ENCODE peak calls at places on chromosomes 5 and 9, in nine cellular contexts. V, P, S, A, J, X, B, Y and O are unnamed samples.

GRCh38 chr9:134835455-134835854 is 45.2 kb upstream of the FCN2 start:
- DNase-seq in Y (no peak), J (no peak), B (peak), X (no peak), S (no peak), V (no peak), A (no peak), P (no peak), O (no peak)

GRCh38 chr9:127721391-127721821 is 5.5 kb downstream of the TTC16 start:
- DNase-seq in A (no peak), J (no peak), P (no peak), S (no peak), X (no peak), V (no peak), Y (peak), B (no peak), O (no peak)

GRCh38 chr9:130988905-130989304 is 20.1 kb upstream of the LAMC3 start:
- DNase-seq in B (no peak), J (no peak), A (no peak), Y (no peak), V (no peak), S (no peak), X (no peak), P (no peak), O (no peak)

GRCh38 chr5:71615809-71616208 is 28.7 kb downstream of the MCCC2 start:
- DNase-seq in A (no peak), J (no peak), X (no peak), V (no peak), Y (no peak), P (no peak), S (no peak), B (no peak), O (no peak)

GRCh38 chr9:77588319-77588937 is 59.7 kb downstream of the GNA14 start:
- DNase-seq in V (peak), A (no peak), S (no peak), P (no peak), J (no peak), B (no peak), Y (peak), X (no peak), O (peak)

GRCh38 chr5:1006656-1007071 is 1.9 kb upstream of the NKD2 start:
- DNase-seq in B (peak), V (no peak), X (no peak), P (no peak), A (no peak), S (no peak), Y (no peak), J (no peak), O (no peak)

GRCh38 chr9:120761011-120761410 is 32.2 kb downstream of the FBXW2 start:
- DNase-seq in V (no peak), S (no peak), A (no peak), J (no peak), X (no peak), Y (no peak), P (no peak), B (no peak), O (no peak)

GRCh38 chr5:176534640-176535039 is 2.6 kb downstream of the RNF44 start:
- DNase-seq in A (no peak), P (no peak), J (no peak), B (no peak), S (peak), X (no peak), V (no peak), Y (no peak), O (no peak)

GRCh38 chr5:177131711-177132503 is 1.7 kb upstream of the NSD1 start:
- DNase-seq in B (peak), J (peak), X (no peak), V (no peak), A (peak), P (no peak), S (no peak), Y (no peak), O (no peak)

GRCh38 chr5:172505840-172506638 is 51.7 kb upstream of the SH3PXD2B start:
- DNase-seq in P (no peak), A (no peak), X (no peak), B (no peak), V (no peak), S (no peak), Y (no peak), J (peak), O (no peak)

GRCh38 chr5:175247146-175247545 is 196.8 kb downstream of the DRD1 start:
- DNase-seq in P (no peak), B (no peak), S (no peak), A (no peak), V (no peak), J (no peak), X (no peak), Y (peak), O (no peak)

GRCh38 chr5:168734657-168735344 is 155.6 kb upstream of the PANK3 start:
- DNase-seq in B (peak), A (peak), Y (no peak), P (no peak), V (no peak), J (peak), S (no peak), X (no peak), O (no peak)

GRCh38 chr5:176716320-176716719 is 69.0 kb downstream of the TSPAN17 start:
- DNase-seq in Y (peak), A (no peak), V (peak), X (no peak), S (no peak), P (no peak), J (no peak), B (no peak), O (peak)

GRCh38 chr9:126325779-126326178 is 850 bp upstream of the MVB12B start:
- DNase-seq in P (no peak), B (no peak), A (no peak), S (no peak), J (no peak), V (no peak), X (no peak), Y (no peak), O (no peak)

GRCh38 chr5:173383711-173384110 is 55.5 kb upstream of the STC2 start:
- DNase-seq in A (no peak), S (no peak), J (no peak), P (no peak), V (no peak), Y (no peak), X (no peak), B (no peak), O (no peak)

GRCh38 chr9:87640385-87640795 is 85.5 kb upstream of the CTSL start:
- DNase-seq in P (no peak), S (no peak), J (no peak), A (no peak), X (peak), Y (no peak), B (no peak), V (peak), O (no peak)

GRCh38 chr5:73693573-73694061 is 67.6 kb downstream of the ARHGEF28 start:
- DNase-seq in B (no peak), A (peak), Y (peak), S (no peak), P (no peak), X (peak), J (no peak), V (peak), O (no peak)

GRCh38 chr5:94429566-94429965 is 188.8 kb downstream of the KIAA0825 start:
- DNase-seq in J (no peak), A (no peak), Y (no peak), B (no peak), P (no peak), S (no peak), X (no peak), V (no peak), O (no peak)

GRCh38 chr9:74804018-74804385 is 83.7 kb downstream of the TRPM6 start:
- DNase-seq in A (no peak), S (no peak), V (peak), Y (peak), J (no peak), X (no peak), P (no peak), B (no peak), O (no peak)

GRCh38 chr5:126852916-126853315 is 76.0 kb downstream of the LMNB1 start:
- DNase-seq in V (peak), B (no peak), X (no peak), S (no peak), P (no peak), J (no peak), Y (no peak), A (no peak), O (no peak)

GRCh38 chr5:157198277-157199058 is 17.8 kb downstream of the ITK start:
- DNase-seq in J (no peak), Y (no peak), X (no peak), B (no peak), S (no peak), V (no peak), P (peak), A (no peak), O (no peak)

GRCh38 chr9:135914921-135915320 is 7.6 kb upstream of the CAMSAP1 start:
- DNase-seq in J (no peak), X (no peak), V (no peak), P (no peak), Y (no peak), A (no peak), S (no peak), B (no peak), O (no peak)

GRCh38 chr9:132210472-132211145 is 48.8 kb downstream of the NTNG2 start:
- DNase-seq in S (no peak), Y (peak), X (no peak), V (no peak), A (no peak), B (no peak), J (no peak), P (no peak), O (no peak)

GRCh38 chr9:36101916-36102741 is 34.4 kb upstream of the GLIPR2 start:
- DNase-seq in X (no peak), S (no peak), J (no peak), B (no peak), V (peak), P (no peak), Y (peak), A (peak), O (peak)

GRCh38 chr9:74556685-74557084 is 59.5 kb downstream of the RORB start:
- DNase-seq in B (no peak), A (no peak), J (no peak), Y (peak), P (no peak), X (no peak), V (no peak), S (peak), O (no peak)

GRCh38 chr9:93136011-93136440 is 2.0 kb upstream of the NINJ1 start:
- DNase-seq in V (no peak), S (no peak), X (no peak), B (no peak), J (no peak), P (no peak), Y (no peak), A (peak), O (peak)

GRCh38 chr9:101999441-101999840 is 261.0 kb upstream of the GRIN3A start:
- DNase-seq in B (no peak), Y (no peak), V (no peak), J (no peak), S (no peak), P (no peak), A (no peak), X (no peak), O (no peak)

GRCh38 chr5:93221773-93222172 is 359.2 kb downstream of the NR2F1-AS1 start:
- DNase-seq in J (no peak), P (no peak), V (no peak), S (no peak), B (no peak), A (no peak), X (no peak), Y (no peak), O (no peak)

GRCh38 chr5:2153350-2153749 is 270.6 kb upstream of the IRX4 start:
- DNase-seq in S (no peak), J (no peak), P (no peak), B (no peak), V (no peak), X (no peak), A (no peak), Y (no peak), O (no peak)

GRCh38 chr9:297104-297794 is 82.6 kb downstream of the DOCK8 start:
- DNase-seq in J (no peak), B (peak), X (no peak), A (peak), Y (peak), S (peak), V (no peak), P (no peak), O (no peak)

GRCh38 chr9:110101531-110102161 is 106.3 kb downstream of the C9orf152 start:
- DNase-seq in J (peak), P (no peak), X (no peak), V (no peak), Y (no peak), A (no peak), S (no peak), B (peak), O (no peak)

GRCh38 chr9:13728917-13729811 is 449.7 kb upstream of the MPDZ start:
- DNase-seq in S (no peak), A (no peak), B (no peak), J (peak), X (no peak), P (no peak), V (peak), Y (peak), O (no peak)

GRCh38 chr9:131839281-131840084 is 99.6 kb upstream of the RAPGEF1 start:
- DNase-seq in X (no peak), B (no peak), Y (peak), S (peak), V (no peak), J (peak), P (peak), A (no peak), O (peak)

GRCh38 chr5:10233505-10233904 is 16.2 kb downstream of the ATPSCKMT start:
- DNase-seq in J (no peak), S (no peak), B (no peak), Y (peak), V (peak), P (no peak), X (peak), A (peak), O (peak)

GRCh38 chr9:90726215-90726614 is 75.4 kb upstream of the SYK start:
- DNase-seq in J (no peak), Y (no peak), P (no peak), B (no peak), X (peak), S (no peak), V (no peak), A (no peak), O (no peak)

GRCh38 chr9:129242971-129243561 is 65.0 kb upstream of the IER5L start:
- DNase-seq in X (no peak), V (no peak), B (no peak), Y (no peak), J (no peak), A (no peak), P (no peak), S (no peak), O (no peak)

GRCh38 chr5:171495122-171495700 is 75.8 kb downstream of the FGF18 start:
- DNase-seq in Y (no peak), S (no peak), X (no peak), V (no peak), J (no peak), P (no peak), B (no peak), A (no peak), O (no peak)

GRCh38 chr5:127898551-127899213 is 184.9 kb upstream of the SLC12A2 start:
- DNase-seq in J (no peak), B (no peak), P (no peak), V (no peak), A (no peak), X (no peak), Y (no peak), S (no peak), O (no peak)